ENCODE peak calls at places on chromosomes 2 and 18, in five cellular contexts. R, F, Z, M and B are unnamed samples.

GRCh38 chr2:140454717-140455116 is 1674.5 kb upstream of the NXPH2 start:
- DNase-seq in R (peak; percentile 30), Z (no peak), M (no peak), F (no peak), B (no peak)

GRCh38 chr2:237693281-237694039 is 66.1 kb downstream of the LRRFIP1 start:
- DNase-seq in M (no peak), F (no peak), R (peak; percentile 69), Z (no peak), B (no peak)

GRCh38 chr2:58762176-58762781 is 521.2 kb upstream of the FANCL start:
- DNase-seq in R (peak; percentile 69), Z (peak; percentile 6), M (peak; percentile 41), F (peak; percentile 29), B (no peak)

GRCh38 chr2:176080540-176081355 is 3.0 kb downstream of the EVX2 start:
- DNase-seq in F (peak; percentile 43), R (peak; percentile 47), M (no peak), Z (no peak), B (peak; percentile 77)

GRCh38 chr2:45922577-45922988 is 271.1 kb downstream of the PRKCE start:
- DNase-seq in F (peak; percentile 89), M (no peak), Z (no peak), R (no peak), B (no peak)

GRCh38 chr18:59087391-59087790 is 52.3 kb upstream of the SEC11C start:
- DNase-seq in F (no peak), R (no peak), Z (no peak), M (no peak), B (no peak)

GRCh38 chr2:66440692-66441091 is 5.8 kb downstream of the MEIS1 start:
- DNase-seq in R (no peak), Z (no peak), M (no peak), F (no peak), B (no peak)

GRCh38 chr18:50624981-50625380 is 65.1 kb downstream of the MAPK4 start:
- DNase-seq in Z (no peak), R (no peak), F (no peak), M (no peak), B (no peak)

GRCh38 chr2:112151701-112152440 is 13.7 kb downstream of the FBLN7 start:
- DNase-seq in M (no peak), Z (no peak), F (no peak), R (no peak), B (no peak)

GRCh38 chr2:192414794-192415193 is 220.1 kb upstream of the TMEFF2 start:
- DNase-seq in M (no peak), R (no peak), F (no peak), Z (no peak), B (peak; percentile 67)

GRCh38 chr2:134664051-134664450 is 54.7 kb downstream of the TMEM163 start:
- DNase-seq in R (no peak), Z (no peak), M (no peak), F (no peak), B (no peak)

GRCh38 chr18:56124186-56124585 is 514.2 kb downstream of the TXNL1 start:
- DNase-seq in Z (no peak), R (no peak), M (no peak), F (no peak), B (no peak)

GRCh38 chr18:49161627-49162026 is 210.9 kb upstream of the SMAD7 start:
- DNase-seq in R (no peak), F (peak; percentile 10), M (no peak), Z (no peak), B (no peak)

GRCh38 chr2:241925821-241926441 is 56.4 kb downstream of the RTP5 start:
- DNase-seq in R (no peak), F (no peak), Z (no peak), M (no peak), B (no peak)

GRCh38 chr2:162912787-162913186 is 74.2 kb upstream of the KCNH7 start:
- DNase-seq in M (no peak), Z (no peak), F (no peak), R (no peak), B (no peak)

GRCh38 chr2:32496657-32497056 is 131.2 kb upstream of the TTC27 start:
- DNase-seq in F (no peak), Z (no peak), M (no peak), R (no peak), B (peak; percentile 41)

GRCh38 chr2:215950009-215950408 is 63.3 kb downstream of the MREG start:
- DNase-seq in F (peak; percentile 32), M (no peak), R (peak; percentile 54), Z (no peak), B (no peak)

GRCh38 chr18:79644006-79644665 is 35.5 kb upstream of the CTDP1 start:
- DNase-seq in R (peak; percentile 68), Z (peak; percentile 46), M (peak; percentile 83), F (peak; percentile 93), B (peak; percentile 87)

GRCh38 chr2:13480057-13480456 is 763.3 kb downstream of the TRIB2 start:
- DNase-seq in F (no peak), R (no peak), Z (no peak), M (no peak), B (no peak)

GRCh38 chr18:22489694-22490093 is 72.0 kb upstream of the CTAGE1 start:
- DNase-seq in R (peak; percentile 48), M (no peak), Z (no peak), F (no peak), B (no peak)

GRCh38 chr2:104378853-104379374 is 475.0 kb upstream of the POU3F3 start:
- DNase-seq in F (peak; percentile 77), M (peak; percentile 25), R (peak; percentile 26), Z (no peak), B (no peak)

GRCh38 chr2:136131961-136132839 is 14.3 kb upstream of the CXCR4 start:
- DNase-seq in R (no peak), M (no peak), Z (no peak), F (no peak), B (peak; percentile 70)
- TF ChIP-seq EP300 in R (no peak), M (no peak), Z (peak; percentile 20), F (no peak), B (no peak)

GRCh38 chr2:95010126-95010525 is 15.4 kb upstream of the MAL start:
- DNase-seq in M (no peak), R (no peak), F (no peak), Z (no peak), B (no peak)
- H3K4me3 ChIP-seq in M (no peak overlapping the region), R (no peak overlapping the region), F (no peak overlapping the region), Z (no peak overlapping the region), B (no peak overlapping the region)

GRCh38 chr2:156098506-156098905 is 234.0 kb downstream of the NR4A2 start:
- DNase-seq in M (no peak), Z (no peak), R (no peak), F (no peak), B (no peak)
- TF ChIP-seq EP300 in M (no peak), Z (no peak), R (no peak), F (no peak), B (no peak)

DNA sequence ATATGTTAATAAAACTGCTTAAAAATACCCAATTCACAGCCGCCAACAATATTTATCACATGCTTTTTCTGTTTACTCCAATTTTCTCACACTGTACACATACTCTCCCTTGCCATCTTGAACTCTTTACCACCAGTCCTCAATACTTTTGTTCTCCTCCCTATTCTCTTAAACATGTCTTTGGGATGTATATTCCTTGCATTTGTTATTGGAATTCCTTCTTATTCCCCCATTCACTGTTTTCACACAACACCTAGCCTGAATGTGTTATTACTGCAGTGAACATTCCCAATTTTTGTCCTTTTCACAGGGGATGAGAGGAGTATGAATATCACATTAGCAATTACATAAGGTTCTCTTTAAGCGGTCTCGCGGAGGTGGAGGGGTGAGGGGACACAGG is 94.7 kb downstream of the USP34 start:
- DNase-seq in R (no peak), Z (no peak), M (no peak), F (no peak), B (no peak)
- H3K4me3 ChIP-seq in R (no peak overlapping the region), Z (no peak overlapping the region), M (no peak overlapping the region), F (no peak overlapping the region), B (no peak overlapping the region)